ENCODE peak calls at places on chromosomes 7 and 10, in ten cellular contexts. J is cardiac muscle cell, P is GM23248, A is ovary, F is stomach, S is testis, X is right cardiac atrium, Z is H9, G is Peyer's patch, W is SJSA1. O is an unnamed sample. For H3K4me1 and H3K9me3, the result is how much of the 10 kb centered on the place peaks cover.

GRCh38 chr7:131586759-131587158 is 30.3 kb upstream of the PODXL start:
- DNase-seq in F (no peak), P (no peak), A (no peak), W (no peak), G (no peak), Z (no peak), X (no peak), S (no peak), J (no peak), O (no peak)

GRCh38 chr10:97937054-97937453 is 87.4 kb downstream of the GOLGA7B start:
- DNase-seq in F (no peak), X (no peak), S (no peak), W (no peak), G (no peak), Z (no peak), J (no peak), A (no peak), P (no peak), O (no peak)

GRCh38 chr7:50304158-50304910 is at the start of gene IKZF1:
- DNase-seq in S (peak), A (no peak), F (peak), Z (peak), W (no peak), X (peak), J (peak), P (peak), G (no peak), O (peak)

GRCh38 chr10:70139997-70140250 is 6.6 kb downstream of the TYSND1 start:
- DNase-seq in A (no peak), P (no peak), J (no peak), W (no peak), F (peak), Z (no peak), S (no peak), G (no peak), X (no peak), O (no peak)

GRCh38 chr7:71488308-71488707 is 356.4 kb downstream of the GALNT17 start:
- DNase-seq in S (no peak), G (no peak), F (no peak), X (no peak), W (no peak), P (peak), Z (peak), A (no peak), J (no peak), O (no peak)

GRCh38 chr10:101063548-101064414 is 2.0 kb downstream of the KAZALD1 start:
- DNase-seq in F (no peak), G (no peak), J (no peak), X (no peak), P (no peak), S (no peak), Z (peak), A (no peak), W (no peak), O (no peak)

GRCh38 chr7:30485667-30486066 is 7.1 kb upstream of the NOD1 start:
- DNase-seq in J (no peak), P (no peak), X (no peak), G (no peak), Z (no peak), A (no peak), W (no peak), S (no peak), F (no peak), O (no peak)

GRCh38 chr7:107700570-107700969 is 39.9 kb downstream of the SLC26A4 start:
- DNase-seq in P (peak), X (no peak), J (no peak), Z (no peak), W (no peak), G (no peak), F (no peak), S (no peak), A (no peak), O (no peak)

GRCh38 chr10:5752301-5752871 is 60.8 kb downstream of the GDI2 start:
- DNase-seq in J (no peak), G (no peak), Z (no peak), A (no peak), S (no peak), X (no peak), F (no peak), P (peak), W (no peak), O (no peak)

GRCh38 chr7:77662869-77663268 is 33.4 kb upstream of the RSBN1L start:
- DNase-seq in A (no peak), F (no peak), Z (no peak), J (no peak), W (no peak), S (no peak), P (no peak), X (no peak), G (no peak), O (no peak)

GRCh38 chr10:120492366-120492765 is 35.3 kb downstream of the PLPP4 start:
- DNase-seq in Z (no peak), J (no peak), X (no peak), A (no peak), S (no peak), P (no peak), G (no peak), W (no peak), F (no peak), O (no peak)

GRCh38 chr7:15367897-15368296 is 193.9 kb downstream of the AGMO start:
- DNase-seq in X (no peak), S (no peak), W (no peak), A (no peak), Z (no peak), F (no peak), G (no peak), P (no peak), J (no peak), O (no peak)

GRCh38 chr10:46106410-46107255 is 60.6 kb upstream of the MSMB start:
- DNase-seq in S (peak), J (peak), G (peak), F (peak), A (peak), Z (peak), P (peak), X (peak), W (peak), O (peak)

GRCh38 chr7:139937685-139938084 is 108.6 kb downstream of the TBXAS1 start:
- DNase-seq in A (no peak), Z (no peak), S (no peak), J (no peak), F (no peak), P (no peak), W (no peak), X (peak), G (no peak), O (no peak)

GRCh38 chr10:72342911-72343310 is 11.8 kb downstream of the DNAJB12 start:
- DNase-seq in J (no peak), P (no peak), X (no peak), A (no peak), Z (no peak), W (no peak), G (no peak), F (no peak), S (no peak), O (no peak)

GRCh38 chr10:1063232-1063862 is 7.2 kb downstream of the WDR37 start:
- DNase-seq in A (no peak), X (no peak), W (no peak), J (no peak), F (no peak), G (no peak), Z (no peak), S (no peak), P (no peak), O (peak)

GRCh38 chr10:133608855-133609254 is 17.7 kb downstream of the FRG2B start:
- DNase-seq in Z (no peak), W (no peak), X (no peak), S (no peak), A (no peak), G (no peak), J (peak), P (peak), F (no peak), O (peak)

GRCh38 chr7:112013262-112013661 is 192.9 kb downstream of the DOCK4 start:
- DNase-seq in W (no peak), J (no peak), A (no peak), X (no peak), P (no peak), G (no peak), S (no peak), Z (no peak), F (no peak), O (no peak)

GRCh38 chr7:101728888-101729883 is 88.2 kb upstream of the CUX1 start:
- DNase-seq in J (no peak), F (peak), X (peak), A (no peak), S (no peak), Z (no peak), G (peak), W (peak), P (peak), O (no peak)

GRCh38 chr10:58818889-58819288 is 306.2 kb downstream of the BICC1 start:
- DNase-seq in P (peak), G (no peak), S (no peak), W (no peak), X (no peak), Z (no peak), A (no peak), J (no peak), F (no peak), O (no peak)

GRCh38 chr7:127347567-127348246 is 44.8 kb downstream of the ZNF800 start:
- DNase-seq in X (peak), Z (peak), A (peak), S (peak), J (peak), W (peak), G (peak), P (peak), F (peak), O (peak)

GRCh38 chr10:124699471-124700292 is 44.5 kb downstream of the FAM53B start:
- DNase-seq in A (peak), P (no peak), W (no peak), Z (no peak), F (peak), X (peak), J (no peak), G (peak), S (no peak), O (no peak)
- H3K4me1 ChIP-seq in A (half or more), P (under half), W (under half), Z (under half), F (half or more), X (half or more), J (under half), G (half or more), S (half or more), O (half or more)

GRCh38 chr10:3451516-3452185 is 279.1 kb upstream of the PITRM1 start:
- DNase-seq in G (no peak), P (peak), J (no peak), A (no peak), W (no peak), Z (no peak), F (no peak), S (no peak), X (no peak), O (no peak)

GRCh38 chr10:3452683-3453388 is 280.3 kb upstream of the PITRM1 start:
- DNase-seq in G (no peak), F (no peak), Z (no peak), J (no peak), X (no peak), S (no peak), W (peak), P (peak), A (no peak), O (no peak)

GRCh38 chr10:3455385-3456334 is 283.1 kb upstream of the PITRM1 start:
- DNase-seq in X (no peak), J (no peak), A (no peak), P (no peak), G (no peak), F (no peak), Z (no peak), W (peak), S (no peak), O (no peak)

DNA sequence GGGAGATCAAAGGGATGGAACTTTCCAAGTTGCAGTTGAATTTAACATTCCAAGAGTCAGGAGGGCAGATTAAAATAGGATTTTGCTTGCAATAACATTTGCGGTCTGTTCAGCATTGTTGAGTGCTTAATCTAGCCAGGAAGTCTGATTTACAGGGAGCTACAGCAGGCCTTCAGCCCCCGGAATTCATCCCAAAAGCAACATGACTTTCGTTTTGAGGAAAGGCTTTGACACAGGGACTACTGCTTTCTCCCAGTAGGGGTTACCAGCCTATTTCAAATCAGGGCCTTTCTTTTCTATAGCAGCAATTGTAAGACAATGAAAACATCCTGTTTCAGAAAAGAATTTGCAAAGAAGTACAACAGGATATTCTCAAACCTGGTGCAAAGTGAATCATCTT is 279.7 kb upstream of the PITRM1 start:
- DNase-seq in A (no peak), Z (no peak), W (peak), G (no peak), X (no peak), F (no peak), S (no peak), J (no peak), P (peak), O (peak)
- H3K27ac ChIP-seq in A (no peak), Z (peak), W (peak), G (peak), X (peak), F (peak), S (peak), J (no peak), P (peak), O (peak)

GRCh38 chr7:5064391-5065106 is 18.9 kb downstream of the RBAK start:
- DNase-seq in J (no peak), X (no peak), S (no peak), Z (no peak), P (peak), G (no peak), A (no peak), F (no peak), W (no peak), O (no peak)

GRCh38 chr7:5065107-5065407 is 19.4 kb downstream of the RBAK start:
- DNase-seq in F (no peak), S (no peak), X (no peak), W (no peak), G (no peak), J (no peak), A (no peak), Z (no peak), P (no peak), O (no peak)

GRCh38 chr7:5070206-5070605 is 24.5 kb downstream of the RBAK start:
- DNase-seq in P (no peak), W (no peak), Z (no peak), A (no peak), F (no peak), J (no peak), G (no peak), S (no peak), X (no peak), O (no peak)
- H3K9me3 ChIP-seq in P (under half), W (under half), Z (under half), A (under half), F (under half), J (under half), G (under half), S (under half), X (under half), O (half or more)

GRCh38 chr10:31358688-31359330 is 39.8 kb downstream of the ZEB1 start:
- DNase-seq in S (no peak), W (no peak), J (no peak), Z (no peak), G (no peak), F (no peak), P (peak), X (no peak), A (no peak), O (no peak)
- H3K4me1 ChIP-seq in S (under half), W (under half), J (under half), Z (under half), G (under half), F (under half), P (under half), X (under half), A (under half), O (under half)

DNA sequence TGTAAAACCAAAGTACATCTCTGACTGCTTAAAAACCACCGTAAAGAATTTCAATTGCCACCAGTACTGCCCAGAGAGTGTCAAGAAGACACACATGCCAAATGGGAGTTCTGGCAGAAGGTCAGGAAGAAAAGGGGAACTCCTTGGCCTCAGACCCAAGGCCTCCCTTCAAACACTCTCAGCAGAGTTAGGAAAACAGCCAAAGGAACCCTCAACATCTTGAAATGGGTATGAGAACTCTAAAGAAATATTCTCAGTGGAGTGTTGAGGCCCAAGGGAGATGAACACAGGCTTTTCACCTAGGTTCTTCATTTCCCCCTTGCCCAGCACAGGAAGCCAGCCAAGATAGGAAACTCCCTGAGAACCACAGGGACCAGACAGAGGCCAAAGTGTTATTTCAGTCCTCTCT is 96.1 kb upstream of the ASAH2 start:
- DNase-seq in P (no peak), G (no peak), W (no peak), J (no peak), S (no peak), Z (no peak), X (no peak), A (no peak), F (no peak), O (no peak)
- H3K27ac ChIP-seq in P (no peak), G (no peak), W (no peak), J (no peak), S (no peak), Z (no peak), X (no peak), A (no peak), F (no peak), O (peak)